ENCODE peak calls at places on chromosomes 5 and 9, in ten cellular contexts. I is upper lobe of right lung; F is cardiac muscle cell; G is ovary; C is CD8-positive, alpha-beta T cell; D is esophagus muscularis mucosa; Z is GM23248; Q is IMR-90; U is left ventricle myocardium inferior; E is uterus. B is an unnamed sample.
A peak's percentile ranks its signal among the peaks of the same experiment; 100 is the strongest.

GRCh38 chr9:75850459-75851200 is 39.8 kb upstream of the PCSK5 start:
- DNase-seq in I (no peak), F (no peak), G (no peak), C (no peak), D (peak; percentile 66), Z (no peak), Q (no peak), U (no peak), E (no peak), B (no peak)

GRCh38 chr5:173761182-173761521 is 127.0 kb upstream of the CPEB4 start:
- DNase-seq in I (no peak), F (no peak), G (no peak), C (no peak), D (no peak), Z (no peak), Q (no peak), U (no peak), E (no peak), B (no peak)

GRCh38 chr5:150160448-150161069 is 4.9 kb upstream of the PDGFRB start:
- DNase-seq in I (no peak), F (no peak), G (no peak), C (no peak), D (no peak), Z (peak; percentile 47), Q (no peak), U (peak; percentile 12), E (no peak), B (no peak)

GRCh38 chr5:103262422-103262871 is 3.9 kb downstream of the MACIR start:
- DNase-seq in I (no peak), F (no peak), G (no peak), C (no peak), D (no peak), Z (peak; percentile 74), Q (peak; percentile 32), U (no peak), E (no peak), B (no peak)

GRCh38 chr9:84481819-84482218 is 141.3 kb upstream of the SLC28A3 start:
- DNase-seq in I (no peak), F (no peak), G (no peak), C (no peak), D (no peak), Z (no peak), Q (no peak), U (no peak), E (no peak), B (no peak)

GRCh38 chr5:11903121-11903613 is 1.1 kb downstream of the CTNND2 start:
- DNase-seq in I (no peak), F (peak; percentile 67), G (peak; percentile 9), C (no peak), D (no peak), Z (no peak), Q (no peak), U (no peak), E (no peak), B (no peak)

GRCh38 chr5:138603521-138603920 is 28.3 kb upstream of the HSPA9 start:
- DNase-seq in I (no peak), F (no peak), G (no peak), C (no peak), D (no peak), Z (no peak), Q (peak; percentile 67), U (no peak), E (no peak), B (no peak)

GRCh38 chr5:142892021-142892420 is 121.8 kb downstream of the ARHGAP26 start:
- DNase-seq in I (no peak), F (no peak), G (no peak), C (no peak), D (no peak), Z (no peak), Q (no peak), U (no peak), E (no peak), B (no peak)

GRCh38 chr5:410911-411517 is 32.0 kb upstream of the EXOC3 start:
- DNase-seq in I (no peak), F (no peak), G (no peak), C (no peak), D (no peak), Z (no peak), Q (peak; percentile 58), U (no peak), E (no peak), B (no peak)

GRCh38 chr5:102421647-102422046 is 77.2 kb downstream of the SLCO6A1 start:
- DNase-seq in I (no peak), F (no peak), G (no peak), C (no peak), D (no peak), Z (no peak), Q (no peak), U (no peak), E (no peak), B (peak; percentile 15)

GRCh38 chr5:143045062-143045461 is 274.9 kb downstream of the ARHGAP26 start:
- DNase-seq in I (no peak), F (no peak), G (no peak), C (no peak), D (no peak), Z (no peak), Q (no peak), U (no peak), E (no peak), B (no peak)

GRCh38 chr5:119358901-119359603 is 3.2 kb downstream of the TNFAIP8 start:
- DNase-seq in I (no peak), F (no peak), G (no peak), C (no peak), D (no peak), Z (no peak), Q (no peak), U (no peak), E (no peak), B (no peak)

GRCh38 chr5:119357815-119358559 is 2.2 kb downstream of the TNFAIP8 start:
- DNase-seq in I (no peak), F (no peak), G (no peak), C (no peak), D (no peak), Z (no peak), Q (no peak), U (no peak), E (no peak), B (peak; percentile 37)

GRCh38 chr5:119361723-119362122 is 5.9 kb downstream of the TNFAIP8 start:
- DNase-seq in I (no peak), F (no peak), G (no peak), C (no peak), D (no peak), Z (no peak), Q (no peak), U (no peak), E (no peak), B (no peak)

GRCh38 chr5:119360905-119361605 is 5.2 kb downstream of the TNFAIP8 start:
- DNase-seq in I (no peak), F (no peak), G (no peak), C (no peak), D (no peak), Z (peak; percentile 88), Q (peak; percentile 83), U (no peak), E (no peak), B (no peak)

GRCh38 chr5:119359737-119360413 is 4.1 kb downstream of the TNFAIP8 start:
- DNase-seq in I (no peak), F (peak; percentile 47), G (no peak), C (no peak), D (no peak), Z (no peak), Q (no peak), U (no peak), E (no peak), B (no peak)
- H3K4me1 ChIP-seq in I (peaks cover 33% of the 10 kb centered on the region), F (peaks cover 42% of the 10 kb centered on the region), G (peaks cover 2% of the 10 kb centered on the region), C (peaks cover 88% of the 10 kb centered on the region), D (peaks cover 70% of the 10 kb centered on the region), Z (peaks cover 40% of the 10 kb centered on the region), Q (peaks cover 20% of the 10 kb centered on the region), U (peaks cover 60% of the 10 kb centered on the region), E (peaks cover 9% of the 10 kb centered on the region), B (peaks cover 42% of the 10 kb centered on the region)

GRCh38 chr9:94639045-94639995 is at the start of gene FBP1:
- DNase-seq in I (peak; percentile 94), F (peak; percentile 44), G (peak; percentile 34), C (no peak), D (no peak), Z (peak; percentile 48), Q (no peak), U (peak; percentile 41), E (no peak), B (no peak)

GRCh38 chr9:94643176-94643575 is 3.9 kb upstream of the FBP1 start:
- DNase-seq in I (peak; percentile 80), F (no peak), G (no peak), C (no peak), D (no peak), Z (no peak), Q (no peak), U (no peak), E (no peak), B (no peak)

GRCh38 chr9:94638335-94639044 is 828 bp downstream of the FBP1 start:
- DNase-seq in I (peak; percentile 71), F (no peak), G (no peak), C (no peak), D (no peak), Z (no peak), Q (no peak), U (no peak), E (no peak), B (no peak)

GRCh38 chr9:94642526-94642925 is 3.2 kb upstream of the FBP1 start:
- DNase-seq in I (no peak), F (no peak), G (no peak), C (no peak), D (no peak), Z (no peak), Q (no peak), U (no peak), E (no peak), B (no peak)

GRCh38 chr9:94639996-94640376 is 668 bp upstream of the FBP1 start:
- DNase-seq in I (no peak), F (no peak), G (no peak), C (no peak), D (no peak), Z (no peak), Q (no peak), U (no peak), E (no peak), B (no peak)
- H3K4me3 ChIP-seq in I (peak overlapping the region; percentile 63), F (peak overlapping the region; percentile 41), G (peak overlapping the region; percentile 40), C (peak overlapping the region; percentile 79), D (peak overlapping the region; percentile 58), Z (peak overlapping the region; percentile 68), Q (no peak overlapping the region), U (peak overlapping the region; percentile 78), E (peak overlapping the region; percentile 31), B (no peak overlapping the region)

GRCh38 chr9:137188086-137188489 is 272 bp downstream of the ANAPC2 start:
- DNase-seq in I (no peak), F (no peak), G (no peak), C (no peak), D (no peak), Z (no peak), Q (no peak), U (no peak), E (no peak), B (no peak)
- H3K4me1 ChIP-seq in I (peaks cover 34% of the 10 kb centered on the region), F (peaks cover 18% of the 10 kb centered on the region), G (peaks cover 19% of the 10 kb centered on the region), C (peaks cover 34% of the 10 kb centered on the region), D (peaks cover 49% of the 10 kb centered on the region), Z (peaks cover 16% of the 10 kb centered on the region), Q (peaks cover 16% of the 10 kb centered on the region), U (peaks cover 72% of the 10 kb centered on the region), E (peaks cover 24% of the 10 kb centered on the region), B (peaks cover 10% of the 10 kb centered on the region)

DNA sequence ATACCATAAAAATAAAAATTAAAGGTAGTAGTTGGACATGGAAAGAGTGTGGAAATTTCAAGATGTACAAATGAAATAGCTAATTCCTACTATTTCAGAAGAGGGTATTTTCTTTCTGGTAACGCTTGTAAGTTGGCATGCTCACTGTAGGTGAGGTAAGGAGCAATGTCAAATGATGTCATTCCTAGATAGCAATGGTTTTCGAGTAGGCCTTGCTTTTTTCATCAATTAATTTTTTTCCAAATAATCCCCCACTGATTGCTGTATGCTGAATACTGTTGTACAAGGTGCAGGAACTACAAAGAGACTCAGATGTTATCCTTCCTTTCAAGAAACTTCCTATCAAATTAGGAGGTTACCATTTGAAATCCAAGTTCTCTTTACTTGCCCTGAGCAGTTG is 928 bp upstream of the SELENOP start:
- DNase-seq in I (no peak), F (no peak), G (no peak), C (no peak), D (no peak), Z (no peak), Q (no peak), U (no peak), E (no peak), B (no peak)
- H3K4me3 ChIP-seq in I (no peak overlapping the region), F (no peak overlapping the region), G (peak overlapping the region; percentile 47), C (no peak overlapping the region), D (peak overlapping the region; percentile 55), Z (no peak overlapping the region), Q (no peak overlapping the region), U (peak overlapping the region; percentile 70), E (no peak overlapping the region), B (no peak overlapping the region)

B was measured in A673.